ENCODE peak calls at places on chromosomes 7 and 10, in ten cellular contexts. One of them, this sample, is unnamed.

GRCh38 chr10:70773965-70774809 is 11.0 kb downstream of the TBATA start:
- DNase-seq in brain microvascular endothelial cell: no peak
- DNase-seq in heart left ventricle: no peak
- DNase-seq in spleen: peak
- DNase-seq in WERI-Rb-1: no peak
- DNase-seq in aorta: no peak
- DNase-seq in tibial nerve: no peak
- DNase-seq in right atrium auricular region: peak
- DNase-seq in A549: no peak
- DNase-seq in upper lobe of right lung: no peak
- DNase-seq in this sample: no peak

GRCh38 chr10:62182595-62182994 is 86.0 kb downstream of the RTKN2 start:
- DNase-seq in brain microvascular endothelial cell: no peak
- DNase-seq in heart left ventricle: no peak
- DNase-seq in A549: no peak
- DNase-seq in WERI-Rb-1: no peak
- DNase-seq in tibial nerve: no peak
- DNase-seq in spleen: no peak
- DNase-seq in upper lobe of right lung: no peak
- DNase-seq in right atrium auricular region: no peak
- DNase-seq in aorta: no peak
- DNase-seq in this sample: no peak

GRCh38 chr10:71232089-71232998 is 20.0 kb downstream of the UNC5B start:
- DNase-seq in tibial nerve: no peak
- DNase-seq in upper lobe of right lung: peak
- DNase-seq in right atrium auricular region: peak
- DNase-seq in aorta: peak
- DNase-seq in heart left ventricle: peak
- DNase-seq in WERI-Rb-1: no peak
- DNase-seq in A549: no peak
- DNase-seq in spleen: peak
- DNase-seq in brain microvascular endothelial cell: no peak
- DNase-seq in this sample: no peak

GRCh38 chr10:133124357-133125211 is 35.4 kb upstream of the KNDC1 start:
- DNase-seq in upper lobe of right lung: peak
- DNase-seq in WERI-Rb-1: peak
- DNase-seq in heart left ventricle: no peak
- DNase-seq in brain microvascular endothelial cell: peak
- DNase-seq in A549: peak
- DNase-seq in tibial nerve: peak
- DNase-seq in aorta: peak
- DNase-seq in right atrium auricular region: no peak
- DNase-seq in spleen: peak
- DNase-seq in this sample: no peak

GRCh38 chr7:24963218-24963617 is 16.8 kb downstream of the OSBPL3 start:
- DNase-seq in right atrium auricular region: peak
- DNase-seq in heart left ventricle: peak
- DNase-seq in upper lobe of right lung: no peak
- DNase-seq in spleen: peak
- DNase-seq in brain microvascular endothelial cell: no peak
- DNase-seq in A549: no peak
- DNase-seq in WERI-Rb-1: no peak
- DNase-seq in aorta: no peak
- DNase-seq in tibial nerve: no peak
- DNase-seq in this sample: no peak

GRCh38 chr10:100043344-100043743 is 33.6 kb upstream of the DNMBP start:
- DNase-seq in spleen: no peak
- DNase-seq in WERI-Rb-1: no peak
- DNase-seq in upper lobe of right lung: no peak
- DNase-seq in A549: peak
- DNase-seq in tibial nerve: no peak
- DNase-seq in right atrium auricular region: no peak
- DNase-seq in brain microvascular endothelial cell: no peak
- DNase-seq in aorta: no peak
- DNase-seq in heart left ventricle: no peak
- DNase-seq in this sample: peak

GRCh38 chr10:97179731-97180366 is 5.9 kb downstream of the SLIT1 start:
- DNase-seq in right atrium auricular region: no peak
- DNase-seq in upper lobe of right lung: peak
- DNase-seq in tibial nerve: no peak
- DNase-seq in WERI-Rb-1: peak
- DNase-seq in A549: no peak
- DNase-seq in spleen: peak
- DNase-seq in aorta: peak
- DNase-seq in brain microvascular endothelial cell: no peak
- DNase-seq in heart left ventricle: no peak
- DNase-seq in this sample: no peak

GRCh38 chr10:784377-784758 is 94.9 kb upstream of the DIP2C start:
- DNase-seq in heart left ventricle: no peak
- DNase-seq in brain microvascular endothelial cell: no peak
- DNase-seq in tibial nerve: no peak
- DNase-seq in right atrium auricular region: no peak
- DNase-seq in spleen: peak
- DNase-seq in A549: no peak
- DNase-seq in upper lobe of right lung: peak
- DNase-seq in aorta: no peak
- DNase-seq in WERI-Rb-1: peak
- DNase-seq in this sample: no peak

GRCh38 chr7:69953319-69954067 is 355.2 kb downstream of the AUTS2 start:
- DNase-seq in tibial nerve: no peak
- DNase-seq in heart left ventricle: no peak
- DNase-seq in WERI-Rb-1: peak
- DNase-seq in upper lobe of right lung: no peak
- DNase-seq in A549: no peak
- DNase-seq in brain microvascular endothelial cell: no peak
- DNase-seq in right atrium auricular region: no peak
- DNase-seq in aorta: no peak
- DNase-seq in spleen: no peak
- DNase-seq in this sample: no peak

GRCh38 chr7:14876194-14876593 is 26.4 kb downstream of the DGKB start:
- DNase-seq in brain microvascular endothelial cell: no peak
- DNase-seq in upper lobe of right lung: no peak
- DNase-seq in heart left ventricle: no peak
- DNase-seq in aorta: no peak
- DNase-seq in WERI-Rb-1: no peak
- DNase-seq in A549: no peak
- DNase-seq in tibial nerve: no peak
- DNase-seq in spleen: no peak
- DNase-seq in right atrium auricular region: no peak
- DNase-seq in this sample: no peak

GRCh38 chr7:32518534-32519140 is 23.3 kb downstream of the AVL9 start:
- DNase-seq in brain microvascular endothelial cell: no peak
- DNase-seq in spleen: no peak
- DNase-seq in aorta: no peak
- DNase-seq in WERI-Rb-1: no peak
- DNase-seq in A549: peak
- DNase-seq in tibial nerve: no peak
- DNase-seq in right atrium auricular region: no peak
- DNase-seq in heart left ventricle: no peak
- DNase-seq in upper lobe of right lung: no peak
- DNase-seq in this sample: no peak

GRCh38 chr10:28248092-28248491 is 54.8 kb downstream of the MPP7 start:
- DNase-seq in tibial nerve: no peak
- DNase-seq in spleen: no peak
- DNase-seq in brain microvascular endothelial cell: peak
- DNase-seq in WERI-Rb-1: no peak
- DNase-seq in aorta: no peak
- DNase-seq in upper lobe of right lung: no peak
- DNase-seq in A549: no peak
- DNase-seq in heart left ventricle: peak
- DNase-seq in right atrium auricular region: no peak
- DNase-seq in this sample: peak

GRCh38 chr10:48658243-48658888 is 26.3 kb upstream of the WDFY4 start:
- DNase-seq in tibial nerve: peak
- DNase-seq in aorta: peak
- DNase-seq in spleen: peak
- DNase-seq in upper lobe of right lung: peak
- DNase-seq in brain microvascular endothelial cell: peak
- DNase-seq in right atrium auricular region: peak
- DNase-seq in A549: peak
- DNase-seq in WERI-Rb-1: peak
- DNase-seq in heart left ventricle: peak
- DNase-seq in this sample: no peak

GRCh38 chr7:82678716-82679115 is 235.1 kb upstream of the CACNA2D1 start:
- DNase-seq in spleen: no peak
- DNase-seq in aorta: no peak
- DNase-seq in WERI-Rb-1: no peak
- DNase-seq in brain microvascular endothelial cell: no peak
- DNase-seq in upper lobe of right lung: no peak
- DNase-seq in heart left ventricle: no peak
- DNase-seq in right atrium auricular region: no peak
- DNase-seq in tibial nerve: no peak
- DNase-seq in A549: no peak
- DNase-seq in this sample: no peak
- H3K27ac ChIP-seq in spleen: no peak
- H3K27ac ChIP-seq in aorta: no peak
- H3K27ac ChIP-seq in WERI-Rb-1: no peak
- H3K27ac ChIP-seq in brain microvascular endothelial cell: no peak
- H3K27ac ChIP-seq in upper lobe of right lung: no peak
- H3K27ac ChIP-seq in heart left ventricle: no peak
- H3K27ac ChIP-seq in right atrium auricular region: no peak
- H3K27ac ChIP-seq in tibial nerve: no peak
- H3K27ac ChIP-seq in A549: no peak
- H3K27ac ChIP-seq in this sample: no peak

GRCh38 chr10:86399879-86400704 is 33.5 kb upstream of the GRID1 start:
- DNase-seq in spleen: peak
- DNase-seq in upper lobe of right lung: peak
- DNase-seq in A549: peak
- DNase-seq in aorta: peak
- DNase-seq in heart left ventricle: peak
- DNase-seq in tibial nerve: peak
- DNase-seq in WERI-Rb-1: peak
- DNase-seq in brain microvascular endothelial cell: peak
- DNase-seq in right atrium auricular region: peak
- DNase-seq in this sample: peak

GRCh38 chr10:86402283-86402931 is 35.8 kb upstream of the GRID1 start:
- DNase-seq in A549: no peak
- DNase-seq in tibial nerve: no peak
- DNase-seq in upper lobe of right lung: no peak
- DNase-seq in aorta: no peak
- DNase-seq in heart left ventricle: no peak
- DNase-seq in spleen: no peak
- DNase-seq in brain microvascular endothelial cell: no peak
- DNase-seq in right atrium auricular region: no peak
- DNase-seq in WERI-Rb-1: no peak
- DNase-seq in this sample: no peak

GRCh38 chr10:86399514-86399878 is 32.9 kb upstream of the GRID1 start:
- DNase-seq in upper lobe of right lung: no peak
- DNase-seq in heart left ventricle: no peak
- DNase-seq in brain microvascular endothelial cell: no peak
- DNase-seq in spleen: no peak
- DNase-seq in A549: no peak
- DNase-seq in WERI-Rb-1: no peak
- DNase-seq in tibial nerve: no peak
- DNase-seq in aorta: no peak
- DNase-seq in right atrium auricular region: no peak
- DNase-seq in this sample: no peak

GRCh38 chr10:86401588-86402282 is 35.1 kb upstream of the GRID1 start:
- DNase-seq in upper lobe of right lung: peak
- DNase-seq in brain microvascular endothelial cell: no peak
- DNase-seq in A549: peak
- DNase-seq in right atrium auricular region: no peak
- DNase-seq in aorta: no peak
- DNase-seq in tibial nerve: no peak
- DNase-seq in heart left ventricle: no peak
- DNase-seq in WERI-Rb-1: no peak
- DNase-seq in spleen: no peak
- DNase-seq in this sample: no peak

GRCh38 chr10:86400705-86401587 is 34.4 kb upstream of the GRID1 start:
- DNase-seq in tibial nerve: no peak
- DNase-seq in upper lobe of right lung: peak
- DNase-seq in WERI-Rb-1: peak
- DNase-seq in A549: peak
- DNase-seq in spleen: peak
- DNase-seq in right atrium auricular region: peak
- DNase-seq in brain microvascular endothelial cell: no peak
- DNase-seq in aorta: peak
- DNase-seq in heart left ventricle: peak
- DNase-seq in this sample: no peak
- H3K27ac ChIP-seq in tibial nerve: no peak
- H3K27ac ChIP-seq in upper lobe of right lung: peak
- H3K27ac ChIP-seq in WERI-Rb-1: peak
- H3K27ac ChIP-seq in A549: peak
- H3K27ac ChIP-seq in spleen: peak
- H3K27ac ChIP-seq in right atrium auricular region: peak
- H3K27ac ChIP-seq in brain microvascular endothelial cell: peak
- H3K27ac ChIP-seq in aorta: peak
- H3K27ac ChIP-seq in heart left ventricle: peak
- H3K27ac ChIP-seq in this sample: peak

GRCh38 chr7:151396328-151396970 is 13.4 kb downstream of the WDR86 start:
- DNase-seq in A549: no peak
- DNase-seq in right atrium auricular region: no peak
- DNase-seq in WERI-Rb-1: no peak
- DNase-seq in heart left ventricle: no peak
- DNase-seq in brain microvascular endothelial cell: no peak
- DNase-seq in upper lobe of right lung: peak
- DNase-seq in tibial nerve: no peak
- DNase-seq in spleen: peak
- DNase-seq in aorta: peak
- DNase-seq in this sample: no peak
- H3K27ac ChIP-seq in A549: no peak
- H3K27ac ChIP-seq in right atrium auricular region: no peak
- H3K27ac ChIP-seq in WERI-Rb-1: no peak
- H3K27ac ChIP-seq in heart left ventricle: no peak
- H3K27ac ChIP-seq in brain microvascular endothelial cell: no peak
- H3K27ac ChIP-seq in upper lobe of right lung: no peak
- H3K27ac ChIP-seq in tibial nerve: no peak
- H3K27ac ChIP-seq in spleen: no peak
- H3K27ac ChIP-seq in aorta: no peak
- H3K27ac ChIP-seq in this sample: no peak

GRCh38 chr7:95590387-95591248 is 5.7 kb downstream of the PDK4 start:
- DNase-seq in WERI-Rb-1: no peak
- DNase-seq in A549: no peak
- DNase-seq in spleen: no peak
- DNase-seq in upper lobe of right lung: no peak
- DNase-seq in right atrium auricular region: no peak
- DNase-seq in brain microvascular endothelial cell: no peak
- DNase-seq in aorta: no peak
- DNase-seq in tibial nerve: no peak
- DNase-seq in heart left ventricle: no peak
- DNase-seq in this sample: no peak

GRCh38 chr7:95586951-95587301 is 9.4 kb downstream of the PDK4 start:
- DNase-seq in A549: no peak
- DNase-seq in right atrium auricular region: no peak
- DNase-seq in brain microvascular endothelial cell: no peak
- DNase-seq in aorta: no peak
- DNase-seq in spleen: no peak
- DNase-seq in tibial nerve: no peak
- DNase-seq in heart left ventricle: no peak
- DNase-seq in upper lobe of right lung: no peak
- DNase-seq in WERI-Rb-1: no peak
- DNase-seq in this sample: no peak

GRCh38 chr7:95592570-95592969 is 3.7 kb downstream of the PDK4 start:
- DNase-seq in aorta: no peak
- DNase-seq in spleen: no peak
- DNase-seq in upper lobe of right lung: no peak
- DNase-seq in brain microvascular endothelial cell: no peak
- DNase-seq in tibial nerve: no peak
- DNase-seq in right atrium auricular region: no peak
- DNase-seq in A549: no peak
- DNase-seq in WERI-Rb-1: no peak
- DNase-seq in heart left ventricle: no peak
- DNase-seq in this sample: no peak

GRCh38 chr7:95589766-95590165 is 6.5 kb downstream of the PDK4 start:
- DNase-seq in tibial nerve: no peak
- DNase-seq in spleen: no peak
- DNase-seq in brain microvascular endothelial cell: no peak
- DNase-seq in heart left ventricle: no peak
- DNase-seq in upper lobe of right lung: no peak
- DNase-seq in aorta: no peak
- DNase-seq in right atrium auricular region: no peak
- DNase-seq in WERI-Rb-1: no peak
- DNase-seq in A549: no peak
- DNase-seq in this sample: no peak

GRCh38 chr7:95589031-95589430 is 7.3 kb downstream of the PDK4 start:
- DNase-seq in tibial nerve: no peak
- DNase-seq in upper lobe of right lung: no peak
- DNase-seq in aorta: no peak
- DNase-seq in heart left ventricle: no peak
- DNase-seq in WERI-Rb-1: no peak
- DNase-seq in right atrium auricular region: no peak
- DNase-seq in A549: no peak
- DNase-seq in spleen: no peak
- DNase-seq in brain microvascular endothelial cell: no peak
- DNase-seq in this sample: no peak
- H3K27ac ChIP-seq in tibial nerve: peak
- H3K27ac ChIP-seq in upper lobe of right lung: no peak
- H3K27ac ChIP-seq in aorta: no peak
- H3K27ac ChIP-seq in heart left ventricle: no peak
- H3K27ac ChIP-seq in WERI-Rb-1: no peak
- H3K27ac ChIP-seq in right atrium auricular region: peak
- H3K27ac ChIP-seq in A549: no peak
- H3K27ac ChIP-seq in spleen: no peak
- H3K27ac ChIP-seq in brain microvascular endothelial cell: no peak
- H3K27ac ChIP-seq in this sample: no peak